ENCODE peak calls at places on chromosomes 2 and 18, in four cellular contexts. J, F, R and A are unnamed samples.

GRCh38 chr2:177629357-177630000 is 236.9 kb downstream of the AGPS start:
- DNase-seq in J (no peak), F (no peak), R (no peak), A (no peak)

GRCh38 chr2:43075906-43076585 is 150.4 kb downstream of the ZFP36L2 start:
- DNase-seq in J (no peak), F (peak; percentile 86), R (no peak), A (peak; percentile 58)

GRCh38 chr2:148604927-148605326 is 39.6 kb upstream of the EPC2 start:
- DNase-seq in J (no peak), F (no peak), R (no peak), A (no peak)

GRCh38 chr2:165401285-165401852 is 68.1 kb upstream of the CSRNP3 start:
- DNase-seq in J (peak; percentile 15), F (peak; percentile 79), R (peak; percentile 67), A (peak; percentile 78)

GRCh38 chr18:8584798-8585197 is 24.4 kb upstream of the RAB12 start:
- DNase-seq in J (no peak), F (no peak), R (no peak), A (no peak)

GRCh38 chr2:150141241-150142001 is 346.0 kb downstream of the RND3 start:
- DNase-seq in J (no peak), F (peak; percentile 61), R (no peak), A (no peak)

GRCh38 chr2:113966171-113966570 is 76.3 kb downstream of the ACTR3 start:
- DNase-seq in J (no peak), F (no peak), R (no peak), A (no peak)

GRCh38 chr2:241207641-241208040 is 19.2 kb downstream of the ANO7 start:
- DNase-seq in J (no peak), F (no peak), R (no peak), A (no peak)

GRCh38 chr2:30373881-30374302 is 73.2 kb upstream of the LCLAT1 start:
- DNase-seq in J (no peak), F (peak; percentile 89), R (no peak), A (no peak)

GRCh38 chr2:195612515-195613495 is 44.2 kb upstream of the SLC39A10 start:
- DNase-seq in J (no peak), F (peak; percentile 82), R (peak; percentile 57), A (peak; percentile 61)

GRCh38 chr2:42722328-42723190 is 41.4 kb downstream of the OXER1 start:
- DNase-seq in J (no peak), F (peak; percentile 89), R (no peak), A (peak; percentile 42)

GRCh38 chr2:182915369-182916326 is 49.2 kb upstream of the FRZB start:
- DNase-seq in J (no peak), F (peak; percentile 95), R (no peak), A (no peak)

GRCh38 chr2:190469770-190470169 is 61.6 kb downstream of the MFSD6 start:
- DNase-seq in J (peak; percentile 31), F (peak; percentile 55), R (no peak), A (peak; percentile 91)

GRCh38 chr18:8423051-8423558 is 186.1 kb upstream of the RAB12 start:
- DNase-seq in J (no peak), F (peak; percentile 65), R (peak; percentile 57), A (no peak)

GRCh38 chr18:54233228-54233625 is 8.8 kb upstream of the MBD2 start:
- DNase-seq in J (no peak), F (no peak), R (no peak), A (no peak)

GRCh38 chr2:217919204-217919603 is 83.6 kb downstream of the TNS1 start:
- DNase-seq in J (no peak), F (no peak), R (no peak), A (no peak)

GRCh38 chr2:102520009-102520408 is 47.0 kb downstream of the SLC9A4 start:
- DNase-seq in J (peak; percentile 24), F (peak; percentile 17), R (peak; percentile 56), A (peak; percentile 14)

GRCh38 chr2:62505649-62506420 is at the start of gene TMEM17:
- DNase-seq in J (peak; percentile 83), F (peak; percentile 89), R (no peak), A (peak; percentile 81)

GRCh38 chr2:80548469-80548868 is 243.9 kb upstream of the LRRTM1 start:
- DNase-seq in J (no peak), F (no peak), R (no peak), A (no peak)

GRCh38 chr2:218138047-218138446 is 12.2 kb downstream of the CXCR2 start:
- DNase-seq in J (no peak), F (no peak), R (no peak), A (no peak)

GRCh38 chr18:34358923-34359322 is 134.2 kb upstream of the NOL4 start:
- DNase-seq in J (no peak), F (no peak), R (no peak), A (no peak)
- TF ChIP-seq MAZ in J (no peak), F (no peak), R (no peak), A (no peak)

GRCh38 chr2:28346587-28346986 is 46.1 kb upstream of the FOSL2 start:
- DNase-seq in J (no peak), F (peak; percentile 89), R (no peak), A (no peak)
- TF ChIP-seq RFX5 in J (no peak), F (no peak), R (no peak), A (no peak)

GRCh38 chr2:73174244-73174643 is 28.1 kb upstream of the NOTO start:
- DNase-seq in J (no peak), F (no peak), R (no peak), A (no peak)

GRCh38 chr2:73174941-73175662 is 27.3 kb upstream of the NOTO start:
- DNase-seq in J (peak; percentile 38), F (no peak), R (no peak), A (no peak)

GRCh38 chr2:73176881-73177644 is 25.3 kb upstream of the NOTO start:
- DNase-seq in J (peak; percentile 95), F (peak; percentile 76), R (peak; percentile 78), A (peak; percentile 95)

GRCh38 chr2:73176205-73176880 is 26.0 kb upstream of the NOTO start:
- DNase-seq in J (peak; percentile 36), F (no peak), R (peak; percentile 47), A (no peak)

DNA sequence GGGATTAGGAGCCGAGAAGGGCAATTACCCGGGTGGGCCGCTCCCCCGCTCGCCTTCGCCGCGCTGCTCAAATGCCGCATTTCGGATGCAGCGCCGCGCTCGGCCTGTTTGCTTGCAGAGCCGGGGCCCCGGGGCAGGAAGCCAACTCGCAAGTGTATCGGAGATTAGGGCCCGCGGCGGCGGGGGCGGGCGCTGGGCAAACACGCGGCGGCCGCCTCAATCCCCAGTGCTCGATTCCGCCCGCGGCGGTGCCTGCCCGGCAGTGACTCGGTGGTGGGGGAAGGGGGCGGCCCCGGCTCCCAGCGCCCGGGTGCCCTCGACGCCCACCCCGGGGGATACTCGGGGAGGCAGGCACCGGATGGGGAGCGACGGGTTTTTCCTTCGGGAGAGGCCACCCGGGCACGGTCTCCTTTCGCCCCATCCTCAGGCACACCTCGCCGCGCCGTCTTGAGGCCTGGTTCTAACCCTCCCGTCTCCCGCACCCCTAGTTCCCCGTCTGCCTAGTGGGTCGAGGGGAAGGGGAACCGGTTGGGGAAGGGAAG is 26.6 kb upstream of the NOTO start:
- DNase-seq in J (peak; percentile 85), F (peak; percentile 62), R (peak; percentile 53), A (no peak)
- TF ChIP-seq POLR2A in J (no peak), F (no peak), R (no peak), A (no peak)

GRCh38 chr2:71102981-71103681 is 26.9 kb downstream of the MCEE start:
- DNase-seq in J (no peak), F (no peak), R (no peak), A (no peak)
- TF ChIP-seq MAZ in J (no peak), F (no peak), R (no peak), A (no peak)